ENCODE peak calls at places on chromosomes 6 and 20, in five cellular contexts. W, E, H, O and Y are unnamed samples.

GRCh38 chr20:1618954-1619550 is 757 bp downstream of the SIRPB1 start:
- DNase-seq in W (no peak), H (no peak), E (no peak), O (no peak), Y (no peak)

GRCh38 chr20:17645546-17646208 is 36.4 kb downstream of the RRBP1 start:
- DNase-seq in H (no peak), E (no peak), W (peak), O (peak), Y (no peak)

GRCh38 chr6:144683216-144684070 is 398.3 kb downstream of the UTRN start:
- DNase-seq in W (no peak), H (no peak), O (no peak), E (no peak), Y (no peak)

GRCh38 chr6:148521586-148521985 is 178.9 kb downstream of the SASH1 start:
- DNase-seq in E (no peak), W (peak), H (no peak), O (no peak), Y (no peak)

GRCh38 chr20:50396623-50397022 is 113.6 kb upstream of the PTPN1 start:
- DNase-seq in H (no peak), O (no peak), E (no peak), W (no peak), Y (no peak)

GRCh38 chr6:99241905-99242534 is 107.5 kb downstream of the FAXC start:
- DNase-seq in E (peak), O (no peak), W (peak), H (peak), Y (peak)

GRCh38 chr20:37994512-37994911 is 38.7 kb downstream of the TTI1 start:
- DNase-seq in E (peak), W (peak), H (no peak), O (no peak), Y (no peak)

GRCh38 chr6:43797919-43798318 is 27.9 kb downstream of the VEGFA start:
- DNase-seq in E (no peak), W (no peak), O (no peak), H (no peak), Y (no peak)

GRCh38 chr20:52766645-52767435 is 205.3 kb upstream of the TSHZ2 start:
- DNase-seq in W (no peak), H (no peak), E (no peak), O (no peak), Y (no peak)

GRCh38 chr6:42449917-42450313 is 1.8 kb downstream of the TRERF1 start:
- DNase-seq in W (no peak), O (no peak), H (no peak), E (no peak), Y (no peak)

GRCh38 chr6:56314683-56315523 is 67.5 kb upstream of the COL21A1 start:
- DNase-seq in H (peak), E (peak), W (peak), O (no peak), Y (peak)

GRCh38 chr20:46004813-46005505 is 3.7 kb upstream of the MMP9 start:
- DNase-seq in O (no peak), H (peak), E (no peak), W (no peak), Y (no peak)

GRCh38 chr6:85544776-85545175 is 48.9 kb downstream of the SNX14 start:
- DNase-seq in W (no peak), H (no peak), O (no peak), E (no peak), Y (no peak)

GRCh38 chr6:141653590-141653989 is 479.1 kb upstream of the GJE1 start:
- DNase-seq in W (no peak), E (no peak), O (peak), H (no peak), Y (no peak)

GRCh38 chr6:28980797-28981390 is 24.2 kb downstream of the ZNF311 start:
- DNase-seq in E (peak), O (no peak), H (peak), W (peak), Y (peak)

GRCh38 chr20:23305098-23305497 is 45.5 kb upstream of the NXT1 start:
- DNase-seq in H (no peak), E (no peak), O (no peak), W (no peak), Y (no peak)

GRCh38 chr6:169669889-169670288 is 31.9 kb downstream of the WDR27 start:
- DNase-seq in E (no peak), W (peak), O (no peak), H (no peak), Y (no peak)

GRCh38 chr20:40111282-40111681 is 577.8 kb downstream of the MAFB start:
- DNase-seq in O (no peak), W (no peak), E (no peak), H (no peak), Y (no peak)

GRCh38 chr6:30325873-30326445 is 768 bp upstream of the TRIM39 start:
- DNase-seq in H (peak), W (no peak), E (no peak), O (peak), Y (no peak)

GRCh38 chr20:58078741-58079522 is 149.5 kb downstream of the ANKRD60 start:
- DNase-seq in W (peak), H (no peak), E (peak), O (no peak), Y (no peak)

GRCh38 chr20:48153523-48153922 is 368.2 kb upstream of the SULF2 start:
- DNase-seq in W (no peak), H (no peak), O (no peak), E (no peak), Y (no peak)

GRCh38 chr20:44153636-44154043 is 33.3 kb downstream of the JPH2 start:
- DNase-seq in H (no peak), O (no peak), W (peak), E (no peak), Y (no peak)

GRCh38 chr20:50844430-50845100 is 49.7 kb downstream of the BCAS4 start:
- DNase-seq in H (no peak), E (peak), W (peak), O (no peak), Y (no peak)

GRCh38 chr20:17562804-17563305 is 7.0 kb upstream of the DSTN start:
- DNase-seq in H (no peak), O (no peak), E (no peak), W (peak), Y (no peak)

GRCh38 chr20:59122377-59122932 is 41.2 kb upstream of the ZNF831 start:
- DNase-seq in O (no peak), W (no peak), E (no peak), H (no peak), Y (no peak)

GRCh38 chr6:106918128-106918527 is 56.4 kb downstream of the CD24 start:
- DNase-seq in W (no peak), H (no peak), O (no peak), E (no peak), Y (no peak)

GRCh38 chr20:50368813-50369224 is 141.4 kb upstream of the PTPN1 start:
- DNase-seq in W (peak), H (no peak), O (no peak), E (no peak), Y (no peak)

GRCh38 chr20:63212792-63213191 is 3.1 kb downstream of the YTHDF1 start:
- DNase-seq in E (no peak), H (no peak), W (no peak), O (no peak), Y (no peak)

GRCh38 chr6:21438986-21439352 is 154.6 kb upstream of the SOX4 start:
- DNase-seq in W (no peak), E (no peak), H (no peak), O (no peak), Y (no peak)

GRCh38 chr20:61643631-61644386 is 391.7 kb downstream of the CDH4 start:
- DNase-seq in H (no peak), O (no peak), E (no peak), W (no peak), Y (no peak)

GRCh38 chr6:11802886-11803595 is 24.4 kb upstream of the ADTRP start:
- DNase-seq in O (no peak), W (no peak), H (no peak), E (no peak), Y (no peak)

GRCh38 chr6:52157301-52157930 is 28.8 kb upstream of the IL17A start:
- DNase-seq in O (no peak), E (no peak), H (no peak), W (no peak), Y (no peak)

GRCh38 chr6:16688984-16689636 is 72.2 kb downstream of the ATXN1 start:
- DNase-seq in W (peak), O (no peak), E (no peak), H (no peak), Y (no peak)

GRCh38 chr20:4507288-4507719 is 214.4 kb upstream of the PRND start:
- DNase-seq in W (peak), E (peak), O (no peak), H (no peak), Y (no peak)

GRCh38 chr6:136174510-136174909 is 75.6 kb downstream of the MTFR2 start:
- DNase-seq in O (no peak), H (no peak), W (no peak), E (no peak), Y (no peak)

GRCh38 chr20:50787181-50787580 is 7.7 kb upstream of the BCAS4 start:
- DNase-seq in O (no peak), H (no peak), W (no peak), E (no peak), Y (no peak)

DNA sequence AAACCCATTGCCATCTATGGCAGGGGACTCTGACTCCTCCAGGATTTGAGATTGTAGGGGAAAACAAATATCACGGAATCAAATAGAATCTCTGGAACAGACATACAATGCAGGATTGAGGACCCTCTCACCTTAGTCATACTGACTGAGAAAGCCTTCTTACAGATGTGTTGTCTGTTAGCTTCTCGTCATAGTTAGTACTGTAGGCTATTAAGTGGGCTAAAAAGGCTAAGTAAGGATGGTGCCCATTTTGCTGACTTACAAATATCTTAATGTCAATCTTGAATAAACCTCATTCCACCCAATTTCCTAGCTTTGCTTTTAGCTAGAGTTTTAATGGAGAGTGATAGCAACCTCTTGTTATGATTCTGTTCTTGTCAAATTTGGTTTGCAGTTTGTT is 352.4 kb downstream of the QKI start:
- DNase-seq in H (no peak), W (no peak), O (no peak), E (no peak), Y (no peak)
- TF ChIP-seq CTCF in H (no peak), W (no peak), O (no peak), E (no peak), Y (no peak)

DNA sequence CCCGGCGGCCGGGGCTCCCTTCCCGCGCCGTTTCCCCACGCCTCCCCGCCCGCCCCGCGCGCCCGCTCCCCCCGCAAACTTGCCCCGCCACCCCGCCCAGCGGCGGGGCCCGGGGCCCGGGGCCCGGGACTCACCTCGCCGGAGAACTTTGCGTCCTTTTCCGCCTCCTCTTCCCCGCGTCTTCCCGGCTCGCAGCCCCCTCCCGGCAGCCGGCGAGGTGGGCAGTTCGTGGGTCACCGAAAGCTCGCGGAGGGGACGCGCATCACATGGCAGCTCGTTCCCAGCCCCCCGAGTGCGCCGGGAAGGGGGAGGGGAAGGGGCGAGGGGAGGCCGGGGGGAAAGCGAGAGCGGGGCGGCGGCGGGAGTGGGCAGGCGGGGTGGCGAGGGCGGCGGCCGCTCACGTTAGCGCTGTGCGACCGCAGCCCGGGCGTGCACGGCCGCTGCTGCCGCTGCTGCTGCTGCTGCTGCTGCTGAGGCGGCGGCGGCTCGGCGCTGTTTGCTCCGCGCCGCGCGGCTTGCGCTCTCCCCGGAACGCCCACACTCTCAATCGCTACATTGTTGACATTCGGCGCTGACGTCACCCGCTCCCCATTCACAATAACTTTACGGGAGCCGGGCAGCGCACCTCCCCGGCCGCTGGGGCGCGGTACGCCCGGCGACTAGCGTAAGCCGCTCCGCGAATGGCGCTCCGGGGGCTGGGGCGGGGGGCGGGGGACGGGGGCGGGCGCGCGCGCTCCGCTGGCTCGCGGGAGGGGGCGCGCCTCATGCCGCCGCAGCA is at the start of gene BACH2:
- DNase-seq in W (peak), H (peak), E (peak), O (peak), Y (peak)
- TF ChIP-seq CTCF in W (no peak), H (no peak), E (no peak), O (no peak), Y (no peak)

GRCh38 chr6:25311251-25311910 is 32.2 kb downstream of the CARMIL1 start:
- DNase-seq in O (no peak), W (peak), E (peak), H (no peak), Y (no peak)

GRCh38 chr6:25314776-25315175 is 35.6 kb downstream of the CARMIL1 start:
- DNase-seq in O (no peak), H (no peak), E (no peak), W (no peak), Y (no peak)

GRCh38 chr6:25315194-25315593 is 36.0 kb downstream of the CARMIL1 start:
- DNase-seq in W (no peak), O (no peak), H (no peak), E (no peak), Y (no peak)

GRCh38 chr6:25312034-25312620 is 33.0 kb downstream of the CARMIL1 start:
- DNase-seq in W (peak), O (no peak), E (no peak), H (no peak), Y (no peak)

DNA sequence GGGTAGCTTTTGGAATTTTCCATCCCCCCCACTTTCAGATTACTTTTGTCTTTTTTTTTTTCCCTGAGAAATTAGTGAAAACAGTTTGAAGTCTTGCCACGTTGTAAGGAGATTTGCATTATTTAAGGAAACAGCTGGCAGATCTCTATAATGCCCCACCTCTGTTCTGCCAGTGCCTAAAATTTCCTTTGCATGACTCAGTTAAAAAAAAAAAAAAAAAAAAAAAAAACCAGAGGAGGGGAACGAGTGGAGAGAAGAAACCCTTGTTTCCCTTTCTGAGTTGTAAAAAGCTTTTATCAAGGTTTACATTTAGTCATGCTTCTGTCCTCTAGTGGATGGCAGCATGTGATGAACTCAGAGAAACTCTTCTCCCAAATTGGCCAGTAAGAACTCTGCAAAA is 33.5 kb downstream of the CARMIL1 start:
- DNase-seq in E (peak), W (peak), H (no peak), O (no peak), Y (no peak)
- TF ChIP-seq CTCF in E (no peak), W (peak), H (no peak), O (no peak), Y (no peak)

DNA sequence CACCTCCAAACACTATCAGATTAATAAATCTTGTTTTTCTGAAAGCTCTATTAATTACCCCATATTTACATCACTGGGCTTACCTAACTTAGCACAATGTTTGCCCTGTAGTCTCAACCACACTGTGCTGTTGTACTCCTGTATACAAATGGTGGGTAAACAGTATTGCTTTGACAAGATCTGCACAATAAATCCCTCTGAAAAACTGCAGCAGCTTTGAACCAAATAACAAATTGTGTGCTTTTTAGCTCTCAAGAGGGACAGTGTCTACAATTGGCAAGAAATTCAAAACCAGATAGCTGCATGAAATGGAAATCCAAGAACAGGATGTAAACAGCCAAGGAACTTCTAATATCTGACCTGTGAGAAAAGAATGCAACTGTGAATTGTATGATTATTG is 10.4 kb downstream of the KIF6 start:
- DNase-seq in E (no peak), H (no peak), O (no peak), W (no peak), Y (no peak)
- TF ChIP-seq CTCF in E (no peak), H (no peak), O (no peak), W (no peak), Y (no peak)

DNA sequence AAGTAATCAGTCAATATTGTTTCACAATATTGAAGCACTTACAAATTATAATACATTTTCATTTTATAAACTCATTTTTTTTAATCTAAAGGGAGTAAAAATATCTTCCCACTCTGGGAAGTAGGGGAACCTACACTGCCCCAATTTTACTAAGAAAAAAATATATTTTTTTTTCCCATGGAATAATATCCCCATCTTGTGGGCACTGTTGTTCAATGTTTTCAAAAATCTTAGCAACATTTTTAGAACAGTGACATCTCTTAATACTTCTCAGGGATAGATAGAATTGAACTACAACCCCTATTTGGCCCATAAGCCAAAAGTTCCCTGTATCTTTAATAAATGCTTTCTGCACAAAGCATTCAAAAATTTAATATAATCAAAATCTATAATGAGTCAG is 42.9 kb downstream of the ARHGAP18 start:
- DNase-seq in O (no peak), E (no peak), W (no peak), H (no peak), Y (no peak)
- TF ChIP-seq CTCF in O (no peak), E (no peak), W (peak), H (no peak), Y (no peak)

DNA sequence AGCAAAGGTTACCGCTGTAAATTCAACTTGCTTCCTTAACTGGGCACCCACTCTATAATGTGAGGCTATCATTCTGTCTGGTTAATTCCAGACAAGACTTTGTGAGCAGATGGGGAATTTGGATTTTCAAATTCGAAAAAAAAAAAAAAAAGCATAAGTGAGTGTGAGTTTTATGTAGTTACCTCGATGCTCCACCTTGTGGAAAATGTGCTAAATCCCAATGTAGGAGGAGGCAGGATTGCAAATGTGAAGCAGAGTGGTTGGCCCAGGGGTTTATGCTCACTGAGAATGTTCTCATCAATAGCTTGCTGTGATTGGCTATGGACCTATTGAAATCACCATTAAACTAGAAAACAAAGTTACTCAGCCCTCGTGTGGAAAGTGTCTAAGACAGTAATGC is 150.9 kb upstream of the GMDS start:
- DNase-seq in E (no peak), O (no peak), W (no peak), H (no peak), Y (no peak)
- TF ChIP-seq CTCF in E (no peak), O (no peak), W (no peak), H (no peak), Y (no peak)